ENCODE peak calls at places on chromosomes 12 and 14, in nine cellular contexts. One of them, this sample, is unnamed.

GRCh38 chr14:32977913-32978312 is 39.2 kb downstream of the NPAS3 start:
- DNase-seq in ACHN: no peak
- DNase-seq in hippocampal formation: no peak
- DNase-seq in HT-29: no peak
- DNase-seq in skeletal muscle cell: no peak
- DNase-seq in head of caudate nucleus: no peak
- DNase-seq in activated CD4-positive, alpha-beta T cell treated with anti-CD3 and anti-CD28 coated beads for 48 hours: no peak
- DNase-seq in esophagus muscularis mucosa: no peak
- DNase-seq in posterior cingulate gyrus: no peak
- DNase-seq in this sample: no peak

GRCh38 chr12:47828967-47829482 is 9.3 kb upstream of the HDAC7 start:
- DNase-seq in ACHN: peak
- DNase-seq in hippocampal formation: no peak
- DNase-seq in HT-29: peak
- DNase-seq in skeletal muscle cell: no peak
- DNase-seq in head of caudate nucleus: peak
- DNase-seq in activated CD4-positive, alpha-beta T cell treated with anti-CD3 and anti-CD28 coated beads for 48 hours: peak
- DNase-seq in esophagus muscularis mucosa: no peak
- DNase-seq in posterior cingulate gyrus: no peak
- DNase-seq in this sample: no peak

GRCh38 chr14:93657875-93658274 is 130.4 kb downstream of the PRIMA1 start:
- DNase-seq in ACHN: no peak
- DNase-seq in hippocampal formation: no peak
- DNase-seq in HT-29: no peak
- DNase-seq in skeletal muscle cell: no peak
- DNase-seq in head of caudate nucleus: no peak
- DNase-seq in activated CD4-positive, alpha-beta T cell treated with anti-CD3 and anti-CD28 coated beads for 48 hours: no peak
- DNase-seq in esophagus muscularis mucosa: no peak
- DNase-seq in posterior cingulate gyrus: no peak
- DNase-seq in this sample: no peak

GRCh38 chr14:101457177-101457935 is 103.9 kb upstream of the DIO3 start:
- DNase-seq in ACHN: no peak
- DNase-seq in hippocampal formation: no peak
- DNase-seq in HT-29: no peak
- DNase-seq in skeletal muscle cell: no peak
- DNase-seq in head of caudate nucleus: no peak
- DNase-seq in activated CD4-positive, alpha-beta T cell treated with anti-CD3 and anti-CD28 coated beads for 48 hours: no peak
- DNase-seq in esophagus muscularis mucosa: no peak
- DNase-seq in posterior cingulate gyrus: no peak
- DNase-seq in this sample: no peak

GRCh38 chr12:51270847-51271518 is 768 bp upstream of the SMAGP start:
- DNase-seq in ACHN: peak
- DNase-seq in hippocampal formation: no peak
- DNase-seq in HT-29: peak
- DNase-seq in skeletal muscle cell: peak
- DNase-seq in head of caudate nucleus: no peak
- DNase-seq in activated CD4-positive, alpha-beta T cell treated with anti-CD3 and anti-CD28 coated beads for 48 hours: no peak
- DNase-seq in esophagus muscularis mucosa: no peak
- DNase-seq in posterior cingulate gyrus: no peak
- DNase-seq in this sample: no peak

GRCh38 chr12:115697341-115697740 is 580.2 kb downstream of the MED13L start:
- DNase-seq in ACHN: no peak
- DNase-seq in hippocampal formation: no peak
- DNase-seq in HT-29: no peak
- DNase-seq in skeletal muscle cell: no peak
- DNase-seq in head of caudate nucleus: no peak
- DNase-seq in activated CD4-positive, alpha-beta T cell treated with anti-CD3 and anti-CD28 coated beads for 48 hours: no peak
- DNase-seq in esophagus muscularis mucosa: no peak
- DNase-seq in posterior cingulate gyrus: no peak
- DNase-seq in this sample: no peak

GRCh38 chr12:12839886-12840285 is 26.7 kb downstream of the DDX47 start:
- DNase-seq in ACHN: peak
- DNase-seq in hippocampal formation: no peak
- DNase-seq in HT-29: peak
- DNase-seq in skeletal muscle cell: peak
- DNase-seq in head of caudate nucleus: no peak
- DNase-seq in activated CD4-positive, alpha-beta T cell treated with anti-CD3 and anti-CD28 coated beads for 48 hours: no peak
- DNase-seq in esophagus muscularis mucosa: no peak
- DNase-seq in posterior cingulate gyrus: no peak
- DNase-seq in this sample: no peak

GRCh38 chr14:99724939-99725773 is 41.1 kb downstream of the CYP46A1 start:
- DNase-seq in ACHN: no peak
- DNase-seq in hippocampal formation: no peak
- DNase-seq in HT-29: no peak
- DNase-seq in skeletal muscle cell: no peak
- DNase-seq in head of caudate nucleus: no peak
- DNase-seq in activated CD4-positive, alpha-beta T cell treated with anti-CD3 and anti-CD28 coated beads for 48 hours: no peak
- DNase-seq in esophagus muscularis mucosa: no peak
- DNase-seq in posterior cingulate gyrus: no peak
- DNase-seq in this sample: no peak

GRCh38 chr14:30528778-30529642 is 29.9 kb upstream of the G2E3 start:
- DNase-seq in ACHN: no peak
- DNase-seq in hippocampal formation: no peak
- DNase-seq in HT-29: no peak
- DNase-seq in skeletal muscle cell: no peak
- DNase-seq in head of caudate nucleus: no peak
- DNase-seq in activated CD4-positive, alpha-beta T cell treated with anti-CD3 and anti-CD28 coated beads for 48 hours: no peak
- DNase-seq in esophagus muscularis mucosa: no peak
- DNase-seq in posterior cingulate gyrus: no peak
- DNase-seq in this sample: no peak

GRCh38 chr12:6333566-6333965 is 8.3 kb downstream of the TNFRSF1A start:
- DNase-seq in ACHN: peak
- DNase-seq in hippocampal formation: no peak
- DNase-seq in HT-29: no peak
- DNase-seq in skeletal muscle cell: no peak
- DNase-seq in head of caudate nucleus: no peak
- DNase-seq in activated CD4-positive, alpha-beta T cell treated with anti-CD3 and anti-CD28 coated beads for 48 hours: no peak
- DNase-seq in esophagus muscularis mucosa: no peak
- DNase-seq in posterior cingulate gyrus: no peak
- DNase-seq in this sample: no peak

GRCh38 chr12:94870511-94870910 is 133.0 kb downstream of the NDUFA12 start:
- DNase-seq in ACHN: no peak
- DNase-seq in hippocampal formation: no peak
- DNase-seq in HT-29: no peak
- DNase-seq in skeletal muscle cell: no peak
- DNase-seq in head of caudate nucleus: no peak
- DNase-seq in activated CD4-positive, alpha-beta T cell treated with anti-CD3 and anti-CD28 coated beads for 48 hours: no peak
- DNase-seq in esophagus muscularis mucosa: peak
- DNase-seq in posterior cingulate gyrus: no peak
- DNase-seq in this sample: no peak

GRCh38 chr12:124341645-124342069 is 46.8 kb downstream of the RFLNA start:
- DNase-seq in ACHN: no peak
- DNase-seq in hippocampal formation: no peak
- DNase-seq in HT-29: no peak
- DNase-seq in skeletal muscle cell: no peak
- DNase-seq in head of caudate nucleus: no peak
- DNase-seq in activated CD4-positive, alpha-beta T cell treated with anti-CD3 and anti-CD28 coated beads for 48 hours: no peak
- DNase-seq in esophagus muscularis mucosa: no peak
- DNase-seq in posterior cingulate gyrus: no peak
- DNase-seq in this sample: no peak

GRCh38 chr12:125203145-125203765 is 138.0 kb downstream of the AACS start:
- DNase-seq in ACHN: peak
- DNase-seq in hippocampal formation: no peak
- DNase-seq in HT-29: peak
- DNase-seq in skeletal muscle cell: no peak
- DNase-seq in head of caudate nucleus: no peak
- DNase-seq in activated CD4-positive, alpha-beta T cell treated with anti-CD3 and anti-CD28 coated beads for 48 hours: no peak
- DNase-seq in esophagus muscularis mucosa: no peak
- DNase-seq in posterior cingulate gyrus: no peak
- DNase-seq in this sample: no peak

GRCh38 chr12:105980048-105980447 is 158.7 kb downstream of the NUAK1 start:
- DNase-seq in ACHN: no peak
- DNase-seq in hippocampal formation: no peak
- DNase-seq in HT-29: no peak
- DNase-seq in skeletal muscle cell: no peak
- DNase-seq in head of caudate nucleus: no peak
- DNase-seq in activated CD4-positive, alpha-beta T cell treated with anti-CD3 and anti-CD28 coated beads for 48 hours: no peak
- DNase-seq in esophagus muscularis mucosa: no peak
- DNase-seq in posterior cingulate gyrus: no peak
- DNase-seq in this sample: no peak

GRCh38 chr12:124568431-124569374 is 1.3 kb upstream of the NCOR2 start:
- DNase-seq in ACHN: peak
- DNase-seq in hippocampal formation: peak
- DNase-seq in HT-29: peak
- DNase-seq in skeletal muscle cell: peak
- DNase-seq in head of caudate nucleus: peak
- DNase-seq in activated CD4-positive, alpha-beta T cell treated with anti-CD3 and anti-CD28 coated beads for 48 hours: peak
- DNase-seq in esophagus muscularis mucosa: peak
- DNase-seq in posterior cingulate gyrus: no peak
- DNase-seq in this sample: no peak

GRCh38 chr14:53237488-53237887 is 84.4 kb upstream of the DDHD1 start:
- DNase-seq in ACHN: no peak
- DNase-seq in hippocampal formation: no peak
- DNase-seq in HT-29: no peak
- DNase-seq in skeletal muscle cell: no peak
- DNase-seq in head of caudate nucleus: no peak
- DNase-seq in activated CD4-positive, alpha-beta T cell treated with anti-CD3 and anti-CD28 coated beads for 48 hours: no peak
- DNase-seq in esophagus muscularis mucosa: no peak
- DNase-seq in posterior cingulate gyrus: no peak
- DNase-seq in this sample: no peak

GRCh38 chr12:32273712-32274111 is 125.6 kb upstream of the FGD4 start:
- DNase-seq in ACHN: peak
- DNase-seq in hippocampal formation: no peak
- DNase-seq in HT-29: no peak
- DNase-seq in skeletal muscle cell: no peak
- DNase-seq in head of caudate nucleus: no peak
- DNase-seq in activated CD4-positive, alpha-beta T cell treated with anti-CD3 and anti-CD28 coated beads for 48 hours: peak
- DNase-seq in esophagus muscularis mucosa: no peak
- DNase-seq in posterior cingulate gyrus: no peak
- DNase-seq in this sample: no peak

GRCh38 chr14:34554540-34555250 is 15.2 kb upstream of the EAPP start:
- DNase-seq in ACHN: peak
- DNase-seq in hippocampal formation: no peak
- DNase-seq in HT-29: peak
- DNase-seq in skeletal muscle cell: peak
- DNase-seq in head of caudate nucleus: no peak
- DNase-seq in activated CD4-positive, alpha-beta T cell treated with anti-CD3 and anti-CD28 coated beads for 48 hours: no peak
- DNase-seq in esophagus muscularis mucosa: no peak
- DNase-seq in posterior cingulate gyrus: no peak
- DNase-seq in this sample: no peak

GRCh38 chr14:36161781-36162180 is 14.7 kb downstream of the PTCSC3 start:
- DNase-seq in ACHN: peak
- DNase-seq in hippocampal formation: no peak
- DNase-seq in HT-29: no peak
- DNase-seq in skeletal muscle cell: no peak
- DNase-seq in head of caudate nucleus: no peak
- DNase-seq in activated CD4-positive, alpha-beta T cell treated with anti-CD3 and anti-CD28 coated beads for 48 hours: no peak
- DNase-seq in esophagus muscularis mucosa: no peak
- DNase-seq in posterior cingulate gyrus: no peak
- DNase-seq in this sample: no peak

GRCh38 chr14:104390941-104391901 is 188.3 kb upstream of the C14orf180 start:
- DNase-seq in ACHN: no peak
- DNase-seq in hippocampal formation: no peak
- DNase-seq in HT-29: no peak
- DNase-seq in skeletal muscle cell: no peak
- DNase-seq in head of caudate nucleus: no peak
- DNase-seq in activated CD4-positive, alpha-beta T cell treated with anti-CD3 and anti-CD28 coated beads for 48 hours: no peak
- DNase-seq in esophagus muscularis mucosa: no peak
- DNase-seq in posterior cingulate gyrus: no peak
- DNase-seq in this sample: no peak

GRCh38 chr12:30646821-30647220 is 48.8 kb downstream of the IPO8 start:
- DNase-seq in ACHN: no peak
- DNase-seq in hippocampal formation: no peak
- DNase-seq in HT-29: no peak
- DNase-seq in skeletal muscle cell: no peak
- DNase-seq in head of caudate nucleus: no peak
- DNase-seq in activated CD4-positive, alpha-beta T cell treated with anti-CD3 and anti-CD28 coated beads for 48 hours: no peak
- DNase-seq in esophagus muscularis mucosa: no peak
- DNase-seq in posterior cingulate gyrus: no peak
- DNase-seq in this sample: no peak

GRCh38 chr12:93214523-93215289 is 163.0 kb upstream of the NUDT4 start:
- DNase-seq in ACHN: no peak
- DNase-seq in hippocampal formation: no peak
- DNase-seq in HT-29: peak
- DNase-seq in skeletal muscle cell: no peak
- DNase-seq in head of caudate nucleus: no peak
- DNase-seq in activated CD4-positive, alpha-beta T cell treated with anti-CD3 and anti-CD28 coated beads for 48 hours: no peak
- DNase-seq in esophagus muscularis mucosa: peak
- DNase-seq in posterior cingulate gyrus: no peak
- DNase-seq in this sample: no peak

GRCh38 chr14:98935921-98936320 is 336.1 kb downstream of the BCL11B start:
- DNase-seq in ACHN: no peak
- DNase-seq in hippocampal formation: no peak
- DNase-seq in HT-29: no peak
- DNase-seq in skeletal muscle cell: no peak
- DNase-seq in head of caudate nucleus: no peak
- DNase-seq in activated CD4-positive, alpha-beta T cell treated with anti-CD3 and anti-CD28 coated beads for 48 hours: no peak
- DNase-seq in esophagus muscularis mucosa: no peak
- DNase-seq in posterior cingulate gyrus: no peak
- DNase-seq in this sample: no peak

GRCh38 chr14:101055776-101056374 is 152.4 kb upstream of the RTL1 start:
- DNase-seq in ACHN: no peak
- DNase-seq in hippocampal formation: no peak
- DNase-seq in HT-29: no peak
- DNase-seq in skeletal muscle cell: no peak
- DNase-seq in head of caudate nucleus: no peak
- DNase-seq in activated CD4-positive, alpha-beta T cell treated with anti-CD3 and anti-CD28 coated beads for 48 hours: no peak
- DNase-seq in esophagus muscularis mucosa: no peak
- DNase-seq in posterior cingulate gyrus: no peak
- DNase-seq in this sample: no peak

GRCh38 chr12:53939141-53940108 is 794 bp downstream of the HOXC13 start:
- DNase-seq in ACHN: peak
- DNase-seq in hippocampal formation: no peak
- DNase-seq in HT-29: no peak
- DNase-seq in skeletal muscle cell: no peak
- DNase-seq in head of caudate nucleus: no peak
- DNase-seq in activated CD4-positive, alpha-beta T cell treated with anti-CD3 and anti-CD28 coated beads for 48 hours: no peak
- DNase-seq in esophagus muscularis mucosa: no peak
- DNase-seq in posterior cingulate gyrus: no peak
- DNase-seq in this sample: no peak

GRCh38 chr12:129827102-129827873 is 76.5 kb downstream of the TMEM132D start:
- DNase-seq in ACHN: no peak
- DNase-seq in hippocampal formation: no peak
- DNase-seq in HT-29: no peak
- DNase-seq in skeletal muscle cell: no peak
- DNase-seq in head of caudate nucleus: no peak
- DNase-seq in activated CD4-positive, alpha-beta T cell treated with anti-CD3 and anti-CD28 coated beads for 48 hours: no peak
- DNase-seq in esophagus muscularis mucosa: no peak
- DNase-seq in posterior cingulate gyrus: no peak
- DNase-seq in this sample: no peak

GRCh38 chr12:71846322-71846940 is 6.9 kb downstream of the TBC1D15 start:
- DNase-seq in ACHN: peak
- DNase-seq in hippocampal formation: peak
- DNase-seq in HT-29: peak
- DNase-seq in skeletal muscle cell: no peak
- DNase-seq in head of caudate nucleus: no peak
- DNase-seq in activated CD4-positive, alpha-beta T cell treated with anti-CD3 and anti-CD28 coated beads for 48 hours: no peak
- DNase-seq in esophagus muscularis mucosa: no peak
- DNase-seq in posterior cingulate gyrus: no peak
- DNase-seq in this sample: no peak

GRCh38 chr12:112684742-112685141 is 106.8 kb upstream of the RPH3A start:
- DNase-seq in ACHN: no peak
- DNase-seq in hippocampal formation: no peak
- DNase-seq in HT-29: peak
- DNase-seq in skeletal muscle cell: no peak
- DNase-seq in head of caudate nucleus: no peak
- DNase-seq in activated CD4-positive, alpha-beta T cell treated with anti-CD3 and anti-CD28 coated beads for 48 hours: no peak
- DNase-seq in esophagus muscularis mucosa: no peak
- DNase-seq in posterior cingulate gyrus: no peak
- DNase-seq in this sample: no peak